ENCODE peak calls at places on chromosomes 2 and 18, in seven cellular contexts. E is RPMI8226; U is stimulated activated naive CD4-positive, alpha-beta T cell; Q is fibroblast of gingiva; O is cerebellum; G is hypothalamus; C is activated CD4-positive, alpha-beta T cell treated with anti-CD3 and anti-CD28 coated beads, Interleukin-2, amount 50 U/mL, for 48 hours. M is an unnamed sample.

GRCh38 chr2:144524190-144524957 is 4.5 kb upstream of the ZEB2 start:
- DNase-seq in G (peak), Q (peak), U (no peak), C (peak), E (no peak), O (peak), M (no peak)

GRCh38 chr2:135048122-135048521 is 875 bp upstream of the MAP3K19 start:
- DNase-seq in C (no peak), G (no peak), U (no peak), Q (no peak), O (no peak), E (no peak), M (no peak)

GRCh38 chr2:121529439-121530209 is 1.1 kb upstream of the RNU4ATAC start:
- DNase-seq in O (peak), C (no peak), G (peak), Q (peak), U (no peak), E (peak), M (peak)

GRCh38 chr2:37630778-37631177 is 40.7 kb downstream of the CDC42EP3 start:
- DNase-seq in O (no peak), G (no peak), U (no peak), E (no peak), Q (no peak), C (no peak), M (no peak)

GRCh38 chr18:10951631-10952544 is 197.5 kb downstream of the PIEZO2 start:
- DNase-seq in U (no peak), E (no peak), O (no peak), C (no peak), G (no peak), Q (no peak), M (no peak)

GRCh38 chr2:8554296-8554806 is 127.5 kb upstream of the ID2 start:
- DNase-seq in U (no peak), G (no peak), O (no peak), C (no peak), E (no peak), Q (no peak), M (no peak)

GRCh38 chr2:175854149-175854548 is 147.9 kb downstream of the LNPK start:
- DNase-seq in U (no peak), C (no peak), E (no peak), Q (no peak), O (no peak), G (no peak), M (no peak)

GRCh38 chr2:204881519-204882111 is 336.3 kb downstream of the PARD3B start:
- DNase-seq in C (no peak), G (no peak), U (no peak), O (no peak), Q (no peak), E (no peak), M (no peak)

GRCh38 chr2:134718956-134719814 is at the start of gene TMEM163:
- DNase-seq in E (peak), U (no peak), O (peak), G (no peak), Q (no peak), C (peak), M (no peak)

GRCh38 chr18:59049726-59050660 is 89.7 kb upstream of the SEC11C start:
- DNase-seq in C (no peak), E (no peak), G (no peak), Q (no peak), O (peak), U (no peak), M (no peak)

GRCh38 chr2:109260116-109260855 is 131.3 kb downstream of the SH3RF3 start:
- DNase-seq in Q (no peak), C (no peak), E (peak), G (no peak), U (no peak), O (no peak), M (no peak)

GRCh38 chr18:51235011-51235789 is 37.7 kb upstream of the MEX3C start:
- DNase-seq in Q (no peak), G (no peak), C (peak), E (no peak), U (no peak), O (no peak), M (no peak)

GRCh38 chr2:117536139-117536538 is 278.4 kb upstream of the DDX18 start:
- DNase-seq in E (peak), G (no peak), Q (no peak), O (no peak), C (no peak), U (no peak), M (no peak)

GRCh38 chr2:175880-176800 is 87.7 kb downstream of the SH3YL1 start:
- DNase-seq in G (no peak), Q (no peak), C (peak), E (no peak), O (no peak), U (peak), M (no peak)

GRCh38 chr2:221166283-221166682 is 405.8 kb downstream of the EPHA4 start:
- DNase-seq in C (no peak), E (no peak), O (no peak), Q (peak), U (no peak), G (no peak), M (no peak)

GRCh38 chr2:235611756-235612155 is 117.9 kb downstream of the AGAP1 start:
- DNase-seq in Q (no peak), E (no peak), U (no peak), G (no peak), C (no peak), O (no peak), M (no peak)

GRCh38 chr2:174752403-174753037 is 11.8 kb downstream of the CHRNA1 start:
- DNase-seq in G (no peak), E (no peak), U (no peak), C (peak), Q (no peak), O (no peak), M (no peak)

GRCh38 chr2:238878051-238878735 is 30.3 kb downstream of the TWIST2 start:
- DNase-seq in E (no peak), U (no peak), C (no peak), O (no peak), Q (no peak), G (no peak), M (no peak)

GRCh38 chr2:151363709-151364108 is 6.3 kb downstream of the TNFAIP6 start:
- DNase-seq in O (no peak), G (peak), Q (peak), C (no peak), E (no peak), U (no peak), M (peak)

GRCh38 chr2:30405266-30405592 is 41.8 kb upstream of the LCLAT1 start:
- DNase-seq in E (no peak), Q (no peak), C (no peak), O (no peak), G (no peak), U (no peak), M (no peak)

GRCh38 chr18:28095041-28095440 is 81.9 kb downstream of the CDH2 start:
- DNase-seq in Q (no peak), C (no peak), U (no peak), G (no peak), O (no peak), E (no peak), M (no peak)

GRCh38 chr2:8800821-8801220 is 36.6 kb downstream of the KIDINS220 start:
- DNase-seq in E (no peak), Q (no peak), O (no peak), G (no peak), U (no peak), C (no peak), M (no peak)

GRCh38 chr2:55048514-55048924 is 1.7 kb downstream of the RTN4 start:
- DNase-seq in E (peak), C (no peak), Q (peak), O (peak), U (no peak), G (no peak), M (no peak)

GRCh38 chr2:42902939-42903709 is 110.7 kb upstream of the HAAO start:
- DNase-seq in Q (no peak), E (no peak), O (no peak), U (no peak), C (no peak), G (no peak), M (no peak)

GRCh38 chr2:172554352-172555271 is 1.3 kb upstream of the PDK1 start:
- DNase-seq in U (no peak), C (peak), Q (no peak), G (no peak), O (no peak), E (peak), M (no peak)

GRCh38 chr2:126496493-126496892 is 159.5 kb upstream of the GYPC start:
- DNase-seq in G (no peak), C (peak), U (no peak), E (no peak), O (no peak), Q (no peak), M (no peak)

GRCh38 chr2:199261221-199261620 is 196.5 kb downstream of the SATB2 start:
- DNase-seq in Q (peak), U (no peak), G (no peak), E (no peak), O (no peak), C (no peak), M (no peak)

GRCh38 chr2:225598922-225599321 is 199.4 kb downstream of the NYAP2 start:
- DNase-seq in C (no peak), U (no peak), Q (peak), E (no peak), O (peak), G (no peak), M (no peak)

GRCh38 chr2:56018202-56018601 is 94.6 kb upstream of the EFEMP1 start:
- DNase-seq in E (no peak), C (no peak), U (no peak), Q (no peak), G (no peak), O (no peak), M (no peak)

GRCh38 chr2:22807876-22808275 is 577.1 kb upstream of the KLHL29 start:
- DNase-seq in O (no peak), E (no peak), Q (no peak), G (no peak), U (no peak), C (no peak), M (no peak)

GRCh38 chr2:240226672-240227537 is 86.4 kb upstream of the OTOS start:
- DNase-seq in E (no peak), G (no peak), Q (no peak), C (no peak), O (no peak), U (no peak), M (no peak)